ENCODE peak calls at places on chromosome 12, in eight cellular contexts. B, P, R, L, F, J, Z and T are unnamed samples. For H3K4me1, the result is how much of the 10 kb centered on the place peaks cover.

GRCh38 chr12:48185181-48185919 is 1.9 kb downstream of the CCDC184 start:
- DNase-seq in B (no peak), P (peak), R (no peak), L (no peak), F (no peak), J (no peak), Z (no peak), T (no peak)

GRCh38 chr12:67988600-67988999 is 647 bp upstream of the IFNG-AS1 start:
- DNase-seq in B (no peak), P (no peak), R (no peak), L (no peak), F (no peak), J (no peak), Z (no peak), T (no peak)

GRCh38 chr12:12265571-12266388 is 1.1 kb downstream of the LRP6 start:
- DNase-seq in B (no peak), P (peak), R (peak), L (peak), F (no peak), J (peak), Z (no peak), T (peak)

GRCh38 chr12:59626382-59626781 is 30.6 kb downstream of the SLC16A7 start:
- DNase-seq in B (no peak), P (no peak), R (no peak), L (peak), F (no peak), J (peak), Z (no peak), T (no peak)

GRCh38 chr12:76284816-76285750 is 63.1 kb downstream of the BBS10 start:
- DNase-seq in B (no peak), P (no peak), R (no peak), L (peak), F (no peak), J (peak), Z (no peak), T (no peak)

GRCh38 chr12:9647825-9648700 is 21.4 kb upstream of the CLEC2D start:
- DNase-seq in B (peak), P (peak), R (peak), L (peak), F (peak), J (peak), Z (peak), T (peak)

GRCh38 chr12:44876554-44877275 is 600 bp upstream of the NELL2 start:
- DNase-seq in B (no peak), P (peak), R (peak), L (peak), F (peak), J (no peak), Z (peak), T (peak)

GRCh38 chr12:121468451-121468850 is 68.5 kb downstream of the RNF34 start:
- DNase-seq in B (no peak), P (no peak), R (no peak), L (no peak), F (no peak), J (peak), Z (no peak), T (no peak)

GRCh38 chr12:45989857-45990467 is 412 bp downstream of the SCAF11 start:
- DNase-seq in B (peak), P (peak), R (peak), L (peak), F (peak), J (peak), Z (peak), T (no peak)

GRCh38 chr12:14982986-14983385 is 10.1 kb downstream of the PDE6H start:
- DNase-seq in B (no peak), P (no peak), R (no peak), L (no peak), F (no peak), J (no peak), Z (no peak), T (no peak)

GRCh38 chr12:69648476-69648875 is 37.8 kb upstream of the LRRC10 start:
- DNase-seq in B (no peak), P (peak), R (no peak), L (peak), F (no peak), J (peak), Z (no peak), T (no peak)

GRCh38 chr12:52358575-52359350 is 8.5 kb downstream of the KRT85 start:
- DNase-seq in B (no peak), P (no peak), R (no peak), L (peak), F (no peak), J (no peak), Z (no peak), T (no peak)

GRCh38 chr12:43836455-43836989 is 641 bp downstream of the TMEM117 start:
- DNase-seq in B (no peak), P (peak), R (peak), L (peak), F (no peak), J (peak), Z (no peak), T (peak)

GRCh38 chr12:40697566-40698257 is 5.5 kb downstream of the CNTN1 start:
- DNase-seq in B (no peak), P (no peak), R (no peak), L (no peak), F (no peak), J (no peak), Z (no peak), T (no peak)

GRCh38 chr12:92538970-92539749 is 163.6 kb upstream of the PLEKHG7 start:
- DNase-seq in B (no peak), P (peak), R (peak), L (peak), F (no peak), J (peak), Z (no peak), T (peak)

DNA sequence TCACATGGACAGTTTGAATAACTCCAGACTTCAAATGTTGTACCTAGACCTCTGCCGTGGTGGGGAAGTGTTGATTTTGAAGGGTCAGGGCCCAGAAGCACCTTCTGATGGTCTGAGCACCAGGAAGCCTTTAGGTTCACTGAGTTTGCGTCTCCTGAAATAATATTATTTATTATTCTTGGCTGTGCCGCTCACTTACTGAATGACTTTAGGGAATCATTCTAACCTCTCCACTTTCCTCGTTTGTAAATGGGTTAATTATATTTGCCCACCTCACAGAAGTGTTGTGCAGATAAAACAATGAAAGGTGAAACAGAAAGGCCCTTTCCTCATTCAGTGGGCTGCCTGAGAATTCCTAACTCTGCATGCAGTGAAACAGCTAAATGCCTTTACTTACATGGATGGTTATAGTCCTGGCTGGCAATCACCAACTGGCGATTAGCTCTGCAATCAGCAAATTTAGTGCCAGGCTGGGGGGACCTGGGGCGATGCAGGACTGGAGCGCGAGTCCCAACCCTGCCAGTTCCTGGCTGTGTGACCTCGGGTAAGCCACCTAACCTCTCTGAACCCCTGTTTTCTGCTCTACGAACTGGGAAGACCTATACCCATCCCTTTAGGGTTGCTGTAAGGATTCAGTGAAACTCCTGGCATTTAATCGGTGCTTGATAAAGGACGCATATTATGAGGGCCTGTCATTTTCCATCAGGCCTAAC is 57.5 kb downstream of the MAP1LC3B2 start:
- DNase-seq in B (no peak), P (no peak), R (no peak), L (no peak), F (no peak), J (no peak), Z (no peak), T (no peak)
- H3K4me3 ChIP-seq in B (no peak), P (no peak), R (no peak), L (no peak), F (no peak), J (no peak), Z (no peak), T (no peak)

DNA sequence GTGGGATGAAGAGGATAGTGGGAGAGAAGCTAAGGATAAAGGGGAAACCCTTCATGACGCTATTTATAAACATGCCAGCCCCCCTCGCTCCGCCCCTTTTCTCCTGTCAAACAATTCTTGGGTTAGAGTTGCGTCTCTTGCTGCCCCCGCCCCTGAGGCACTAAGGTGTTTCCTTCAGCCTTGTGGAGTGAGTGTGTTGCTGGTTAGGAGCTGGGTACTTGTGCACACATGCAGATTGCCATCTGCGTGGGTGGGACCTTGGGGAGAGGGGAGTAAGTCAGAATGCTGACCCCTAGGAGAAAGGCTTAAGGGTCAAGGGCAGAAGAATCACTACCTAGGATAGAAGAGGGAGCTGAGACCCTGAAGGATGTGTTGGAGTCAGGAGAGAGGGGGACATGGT is 5.4 kb downstream of the FOXJ2 start:
- DNase-seq in B (no peak), P (no peak), R (peak), L (no peak), F (no peak), J (no peak), Z (no peak), T (no peak)
- H3K4me1 ChIP-seq in B (under half), P (half or more), R (half or more), L (under half), F (half or more), J (under half), Z (under half), T (under half)

GRCh38 chr12:128025856-128026255 is 241.1 kb upstream of the TMEM132C start:
- DNase-seq in B (no peak), P (no peak), R (peak), L (no peak), F (no peak), J (no peak), Z (peak), T (no peak)
- H3K4me3 ChIP-seq in B (no peak), P (no peak), R (no peak), L (no peak), F (no peak), J (no peak), Z (no peak), T (no peak)

GRCh38 chr12:2484141-2484776 is 310.5 kb upstream of the FKBP4 start:
- DNase-seq in B (no peak), P (no peak), R (no peak), L (no peak), F (no peak), J (no peak), Z (no peak), T (no peak)
- H3K4me1 ChIP-seq in B (under half), P (under half), R (under half), L (under half), F (under half), J (under half), Z (under half), T (under half)

GRCh38 chr12:54173906-54174471 is 14.8 kb downstream of the SMUG1 start:
- DNase-seq in B (no peak), P (no peak), R (no peak), L (no peak), F (no peak), J (no peak), Z (no peak), T (no peak)

GRCh38 chr12:54172102-54172630 is 16.6 kb downstream of the SMUG1 start:
- DNase-seq in B (no peak), P (no peak), R (no peak), L (no peak), F (no peak), J (no peak), Z (no peak), T (no peak)

GRCh38 chr12:54175130-54175963 is 13.4 kb downstream of the SMUG1 start:
- DNase-seq in B (no peak), P (no peak), R (no peak), L (no peak), F (no peak), J (no peak), Z (no peak), T (peak)

GRCh38 chr12:54169036-54169435 is 19.7 kb downstream of the SMUG1 start:
- DNase-seq in B (no peak), P (no peak), R (no peak), L (no peak), F (no peak), J (no peak), Z (no peak), T (no peak)

DNA sequence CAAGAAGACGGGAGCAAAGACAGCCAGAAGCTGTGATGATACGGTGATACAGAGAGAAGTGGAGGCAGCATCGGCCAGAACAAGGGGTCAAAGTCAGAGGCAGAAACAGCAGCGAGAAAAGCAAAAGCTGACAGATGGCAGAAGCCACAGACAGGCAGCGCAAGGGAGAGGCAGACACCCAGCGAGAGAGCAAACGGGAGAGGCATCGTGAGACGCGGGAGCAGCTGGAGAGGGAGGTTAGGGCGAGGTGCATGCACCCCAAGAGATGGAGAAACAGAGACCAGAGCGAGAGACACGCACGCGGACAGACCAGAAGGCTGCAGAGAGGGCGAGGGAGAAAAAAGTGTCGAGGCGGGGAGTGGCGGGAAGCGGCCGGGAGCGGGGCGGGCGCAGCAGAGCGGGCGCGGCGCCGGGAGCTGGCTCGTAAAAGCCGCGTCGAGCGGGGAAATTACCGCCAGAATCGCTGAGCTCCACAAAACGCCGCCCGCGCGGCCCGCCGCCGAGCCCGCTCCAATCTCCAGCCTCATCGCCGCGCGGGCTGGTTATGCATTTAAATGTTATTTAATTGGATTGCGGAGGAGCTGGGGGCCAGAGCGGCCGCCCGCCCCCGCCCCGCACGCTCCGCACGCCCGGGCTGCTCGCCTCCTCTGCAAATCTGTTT is 15.6 kb downstream of the SMUG1 start:
- DNase-seq in B (no peak), P (peak), R (peak), L (peak), F (peak), J (no peak), Z (no peak), T (peak)
- H3K4me3 ChIP-seq in B (peak), P (peak), R (no peak), L (peak), F (peak), J (peak), Z (no peak), T (peak)

DNA sequence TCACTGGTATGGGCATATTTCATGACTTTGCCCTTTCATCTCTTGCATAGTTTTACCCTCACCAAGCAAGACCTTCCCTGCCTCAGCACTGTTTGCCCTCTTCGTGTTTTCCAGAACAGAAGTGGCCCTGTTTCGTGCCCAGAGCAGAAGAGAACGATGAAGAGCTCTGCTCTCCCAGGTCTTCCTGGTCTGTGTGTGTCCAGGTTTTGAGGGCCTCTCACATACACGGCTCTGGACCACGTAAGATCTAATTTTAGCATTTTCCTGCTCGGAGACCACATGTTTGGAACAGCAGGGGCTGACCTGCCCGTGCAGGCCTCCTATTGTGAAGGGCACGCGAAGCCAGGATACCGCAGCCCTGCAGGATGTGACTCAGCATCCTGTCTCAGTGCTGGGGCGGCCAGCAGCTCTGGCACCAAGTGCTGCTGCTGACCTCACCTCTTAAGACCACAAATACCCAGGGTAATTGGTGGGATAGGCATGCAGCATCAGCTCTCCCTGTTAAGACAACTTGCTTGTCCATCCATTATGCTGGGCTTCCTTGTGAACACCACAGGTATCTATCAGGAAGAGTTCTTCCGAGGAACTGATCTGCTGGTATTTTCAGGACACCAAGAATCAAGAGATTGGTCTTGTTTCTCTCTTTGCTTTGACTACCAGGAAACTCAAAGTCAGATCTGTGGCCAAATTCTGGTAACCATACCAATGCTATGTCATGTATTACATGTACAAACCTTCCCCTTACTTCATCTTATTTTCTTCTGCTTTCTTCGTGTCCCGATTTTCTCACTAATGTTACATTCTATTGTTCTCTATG is 19.0 kb downstream of the SSH1 start:
- DNase-seq in B (peak), P (peak), R (peak), L (peak), F (peak), J (peak), Z (peak), T (peak)
- H3K4me1 ChIP-seq in B (half or more), P (under half), R (under half), L (under half), F (half or more), J (under half), Z (under half), T (under half)

GRCh38 chr12:6959376-6960290 is 8.5 kb downstream of the PTPN6 start:
- DNase-seq in B (no peak), P (no peak), R (no peak), L (no peak), F (no peak), J (no peak), Z (peak), T (no peak)
- H3K4me3 ChIP-seq in B (peak), P (no peak), R (no peak), L (no peak), F (no peak), J (no peak), Z (no peak), T (no peak)

GRCh38 chr12:55718020-55718419 is 2.2 kb upstream of the RDH5 start:
- DNase-seq in B (no peak), P (peak), R (no peak), L (peak), F (peak), J (no peak), Z (no peak), T (no peak)
- H3K4me1 ChIP-seq in B (half or more), P (under half), R (half or more), L (half or more), F (half or more), J (under half), Z (half or more), T (under half)

GRCh38 chr12:118356809-118357326 is 15.8 kb downstream of the TAOK3 start:
- DNase-seq in B (no peak), P (peak), R (no peak), L (peak), F (no peak), J (peak), Z (no peak), T (no peak)
- H3K4me3 ChIP-seq in B (no peak), P (no peak), R (no peak), L (no peak), F (no peak), J (no peak), Z (no peak), T (no peak)

GRCh38 chr12:130434560-130434959 is 96.9 kb downstream of the PIWIL1 start:
- DNase-seq in B (no peak), P (no peak), R (no peak), L (no peak), F (no peak), J (no peak), Z (no peak), T (no peak)

GRCh38 chr12:130431176-130431575 is 93.5 kb downstream of the PIWIL1 start:
- DNase-seq in B (no peak), P (no peak), R (no peak), L (no peak), F (no peak), J (no peak), Z (no peak), T (no peak)

GRCh38 chr12:130435331-130435730 is 97.6 kb downstream of the PIWIL1 start:
- DNase-seq in B (no peak), P (no peak), R (no peak), L (no peak), F (no peak), J (no peak), Z (no peak), T (no peak)

GRCh38 chr12:130433834-130434233 is 96.1 kb downstream of the PIWIL1 start:
- DNase-seq in B (no peak), P (no peak), R (no peak), L (no peak), F (no peak), J (no peak), Z (no peak), T (no peak)

DNA sequence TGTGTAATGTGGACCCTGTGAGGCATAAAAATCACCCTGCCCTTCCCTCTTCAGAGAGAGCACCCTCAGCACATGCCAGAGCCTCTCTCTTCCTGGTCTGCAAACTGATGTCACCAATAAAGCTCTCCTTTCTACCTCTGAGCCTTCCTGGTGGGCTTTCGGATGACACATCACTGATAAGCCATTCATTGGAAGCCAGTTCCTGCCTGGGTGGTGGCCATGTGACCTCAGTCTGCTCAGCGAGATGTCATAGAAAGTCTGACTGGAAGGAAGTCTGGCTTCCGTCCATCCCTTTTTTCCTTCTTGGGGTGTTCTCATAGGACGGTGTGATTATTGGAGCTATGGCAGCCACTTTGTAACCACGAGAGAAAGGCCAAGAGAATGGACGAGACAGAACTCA is 95.7 kb downstream of the PIWIL1 start:
- DNase-seq in B (no peak), P (no peak), R (no peak), L (no peak), F (no peak), J (no peak), Z (no peak), T (no peak)
- H3K4me1 ChIP-seq in B (under half), P (under half), R (under half), L (under half), F (under half), J (under half), Z (under half), T (under half)